ENCODE peak calls at places on chromosomes 12 and 14, in eight cellular contexts. P is Panc1; U is OCI-M1; Z is DMS79 treated with DMSO at 0.1 percent for 48 hours; Y is neural crest cell; W is LoVo; J is stimulated activated CD8-positive, alpha-beta memory T cell treated with anti-CD3 and anti-CD28 coated beads, Interleukin-12 subunit alpha, Interleukin-12 subunit beta, amount 100 ng/mL, for 1 hour; S is Peyer's patch. N is an unnamed sample.

GRCh38 chr12:55696141-55696540 is 11.6 kb downstream of the ITGA7 start:
- DNase-seq in Y (no peak), W (no peak), U (no peak), J (no peak), Z (no peak), P (no peak), S (no peak), N (no peak)

GRCh38 chr14:75441731-75442130 is 13.9 kb downstream of the JDP2 start:
- DNase-seq in U (no peak), Z (no peak), W (no peak), P (no peak), S (no peak), Y (no peak), J (no peak), N (no peak)

GRCh38 chr12:11780521-11781101 is 131.1 kb downstream of the ETV6 start:
- DNase-seq in Z (no peak), J (no peak), U (no peak), S (no peak), W (no peak), P (no peak), Y (no peak), N (no peak)

GRCh38 chr14:91225025-91225424 is 19.5 kb downstream of the GPR68 start:
- DNase-seq in S (no peak), J (no peak), P (no peak), U (no peak), W (no peak), Z (peak), Y (no peak), N (no peak)

GRCh38 chr12:20030847-20031246 is 337.5 kb upstream of the PDE3A start:
- DNase-seq in J (no peak), U (no peak), S (no peak), P (no peak), Y (no peak), Z (no peak), W (no peak), N (no peak)

GRCh38 chr14:105846312-105846711 is 319.9 kb downstream of the TMEM121 start:
- DNase-seq in J (no peak), S (no peak), Y (no peak), P (no peak), W (no peak), Z (no peak), U (no peak), N (no peak)

GRCh38 chr12:101607894-101608293 is 13.1 kb downstream of the MYBPC1 start:
- DNase-seq in U (no peak), S (no peak), W (peak), J (no peak), Y (no peak), P (no peak), Z (no peak), N (no peak)

GRCh38 chr12:65123435-65124063 is 2.4 kb upstream of the WIF1 start:
- DNase-seq in J (no peak), W (peak), Y (no peak), U (peak), Z (no peak), P (no peak), S (no peak), N (no peak)

GRCh38 chr14:103284574-103285467 is 49.2 kb upstream of the EIF5 start:
- DNase-seq in Y (no peak), J (no peak), P (no peak), W (peak), U (no peak), S (no peak), Z (no peak), N (no peak)

GRCh38 chr12:80001562-80001961 is 66.7 kb upstream of the PPP1R12A start:
- DNase-seq in W (no peak), Y (no peak), Z (no peak), J (no peak), U (no peak), P (no peak), S (no peak), N (no peak)